ENCODE peak calls at places on chromosomes 11 and 22, in ten cellular contexts. M is prostate gland, D is H1, Y is upper lobe of left lung, X is HepG2, F is breast epithelium, I is sigmoid colon, S is endothelial cell of umbilical vein, L is transverse colon, O is HCT116. W is an unnamed sample.

GRCh38 chr11:66112640-66113098 is 42.6 kb downstream of the PACS1 start:
- DNase-seq in I (no peak), F (no peak), S (peak; percentile 87), O (no peak), X (no peak), Y (no peak), M (no peak), L (peak; percentile 34), D (no peak), W (no peak)

GRCh38 chr11:62694455-62695167 is 5.3 kb upstream of the LRRN4CL start:
- DNase-seq in I (peak; percentile 91), O (peak; percentile 72), X (peak; percentile 70), D (peak; percentile 87), Y (no peak), M (peak; percentile 75), S (peak; percentile 68), F (peak; percentile 66), L (peak; percentile 85), W (peak; percentile 46)

GRCh38 chr11:34656062-34656720 is 35.3 kb downstream of the EHF start:
- DNase-seq in Y (no peak), D (no peak), O (no peak), S (no peak), F (no peak), X (peak; percentile 96), M (no peak), I (no peak), L (no peak), W (no peak)

GRCh38 chr11:128180446-128181089 is 406.8 kb downstream of the ETS1 start:
- DNase-seq in L (no peak), M (no peak), I (no peak), F (no peak), S (peak; percentile 93), O (no peak), D (no peak), X (no peak), Y (no peak), W (peak; percentile 53)

GRCh38 chr22:49887074-49887471 is 31.2 kb downstream of the ALG12 start:
- DNase-seq in O (no peak), L (no peak), X (no peak), Y (no peak), F (no peak), S (no peak), I (no peak), M (no peak), D (no peak), W (no peak)

GRCh38 chr11:79052539-79052938 is 388.3 kb downstream of the TENM4 start:
- DNase-seq in I (no peak), F (no peak), Y (no peak), M (no peak), D (no peak), S (peak; percentile 28), O (no peak), X (no peak), L (no peak), W (no peak)

GRCh38 chr11:33895752-33896137 is 3.9 kb upstream of the LMO2 start:
- DNase-seq in O (no peak), D (no peak), I (no peak), X (no peak), F (no peak), S (no peak), M (peak; percentile 43), Y (no peak), L (no peak), W (no peak)

GRCh38 chr11:65114538-65115171 is 2.8 kb downstream of the ZNHIT2 start:
- DNase-seq in L (no peak), I (peak; percentile 62), D (no peak), S (no peak), M (no peak), X (no peak), F (no peak), O (no peak), Y (no peak), W (no peak)

GRCh38 chr11:122104381-122104780 is 11.6 kb downstream of the BLID start:
- DNase-seq in F (no peak), O (no peak), Y (no peak), I (no peak), D (no peak), L (no peak), M (no peak), X (no peak), S (no peak), W (no peak)

GRCh38 chr11:12716816-12717215 is 42.6 kb downstream of the TEAD1 start:
- DNase-seq in M (no peak), S (no peak), X (no peak), Y (no peak), F (no peak), L (no peak), O (no peak), I (no peak), D (no peak), W (no peak)

GRCh38 chr22:32590556-32590955 is 115.9 kb downstream of the FBXO7 start:
- DNase-seq in D (no peak), M (no peak), O (no peak), Y (no peak), L (no peak), F (no peak), I (no peak), X (no peak), S (no peak), W (no peak)

DNA sequence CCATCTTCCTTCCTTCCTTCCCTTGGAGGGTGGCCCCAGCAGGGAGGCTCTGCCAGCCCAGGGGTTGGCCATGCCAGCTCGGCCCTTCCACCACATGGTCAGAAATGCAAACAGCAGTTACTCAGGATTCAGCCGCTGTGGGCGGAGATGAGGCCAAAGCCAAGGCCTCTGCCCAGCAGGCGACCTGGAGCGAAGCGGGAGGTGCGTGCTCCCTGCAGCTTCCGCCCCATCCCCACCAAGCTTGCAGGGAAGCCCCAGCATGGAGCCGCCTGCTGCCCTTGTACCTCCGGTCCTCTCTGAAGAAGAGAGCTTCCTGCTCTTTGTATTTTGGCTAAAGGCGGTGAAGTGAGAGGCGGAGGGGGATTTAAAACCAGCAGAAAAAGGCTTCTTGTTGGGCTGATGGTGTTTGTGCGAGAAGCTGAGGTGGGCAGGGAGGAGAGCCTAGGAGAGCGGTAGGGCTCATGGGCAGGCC is 50.4 kb downstream of the ANO1 start:
- DNase-seq in M (peak; percentile 40), S (peak; percentile 52), Y (peak; percentile 57), F (peak; percentile 83), I (no peak), O (peak; percentile 41), L (no peak), D (no peak), X (peak; percentile 14), W (no peak)
- TF ChIP-seq CTCF in M (peak; percentile 20), S (peak; percentile 24), Y (no peak), F (peak; percentile 26), I (no peak), O (peak; percentile 41), L (no peak), D (no peak), X (peak; percentile 28), W (no peak)

DNA sequence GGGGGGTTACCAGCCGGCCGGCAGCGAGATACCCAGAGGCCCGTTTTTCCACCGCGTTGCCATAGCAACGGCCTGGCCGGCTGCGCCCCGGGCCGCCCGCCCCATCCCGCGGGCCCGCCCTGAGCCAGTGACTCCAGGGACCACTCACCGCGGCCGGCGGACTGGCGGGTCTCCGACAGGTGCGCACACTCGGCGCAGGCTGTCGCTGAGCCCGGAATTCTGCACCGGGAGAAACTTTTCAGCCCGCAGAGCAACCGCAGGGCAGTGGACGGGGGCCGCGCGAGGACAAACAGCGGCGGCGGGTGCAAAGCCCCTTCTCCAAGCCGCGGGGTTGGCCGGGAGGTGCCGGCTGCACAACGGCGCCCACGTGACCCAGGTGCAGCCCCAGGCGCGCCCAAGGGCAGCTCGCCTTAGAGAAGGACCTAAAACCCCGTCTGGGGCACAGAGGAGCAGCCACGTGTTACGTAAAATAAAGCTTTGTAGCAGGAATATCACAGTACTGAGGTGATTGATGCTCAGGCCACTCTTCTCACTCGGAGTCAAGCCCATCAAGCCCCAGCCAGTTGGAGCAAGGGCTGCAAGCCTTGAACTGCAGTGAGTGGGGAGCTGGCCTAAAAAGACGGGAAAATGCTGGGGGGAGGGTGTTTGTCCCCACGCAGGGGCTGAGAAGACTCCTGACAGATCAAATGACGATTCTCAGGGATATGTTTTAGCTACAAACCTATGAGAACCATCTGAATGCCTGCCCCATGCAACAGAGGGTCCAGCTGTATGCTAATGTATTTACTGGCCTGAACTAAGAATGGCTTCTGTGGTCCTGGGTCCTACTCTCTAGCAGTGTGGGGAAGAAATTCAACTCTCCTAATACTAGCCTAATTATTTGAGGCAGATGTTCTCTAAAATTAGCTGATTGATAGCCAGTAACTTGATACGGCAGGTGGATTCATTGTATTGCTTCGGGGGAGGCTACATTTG is at the start of gene STK33:
- DNase-seq in M (no peak), L (peak; percentile 63), X (peak; percentile 43), S (no peak), D (peak; percentile 88), Y (peak; percentile 91), O (peak; percentile 34), F (no peak), I (peak; percentile 71), W (no peak)
- TF ChIP-seq POLR2AphosphoS5 in M (no peak), L (no peak), X (peak; percentile 28), S (no peak), D (no peak), Y (no peak), O (peak; percentile 66), F (no peak), I (no peak), W (no peak)

DNA sequence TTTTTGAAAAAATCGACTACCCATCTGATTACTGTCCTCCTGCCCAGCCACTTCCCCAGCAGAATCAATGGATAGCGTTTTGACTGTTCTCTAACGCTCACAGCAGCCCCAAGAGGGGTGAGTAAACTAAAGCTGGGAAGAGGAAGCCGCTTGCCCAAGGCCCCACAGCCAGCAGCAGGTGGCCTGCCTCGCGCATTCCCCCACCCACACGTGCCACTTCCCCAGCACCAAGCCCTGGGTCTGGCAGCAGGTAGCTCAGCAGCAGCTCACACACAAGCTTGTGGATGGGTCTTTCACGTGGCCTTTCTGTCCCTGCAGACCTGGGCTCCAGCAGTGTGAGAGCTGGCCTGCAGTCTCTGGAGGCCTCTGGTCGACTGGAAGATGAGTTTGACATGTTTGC is 34.3 kb downstream of the TOM1 start:
- DNase-seq in S (no peak), M (no peak), O (no peak), Y (no peak), F (no peak), I (no peak), X (no peak), D (no peak), L (no peak), W (no peak)
- H3K4me1 ChIP-seq in S (peaks cover 15% of the 10 kb centered on the region), M (no peaks in the 10 kb centered on the region), O (no peaks in the 10 kb centered on the region), Y (peaks cover 17% of the 10 kb centered on the region), F (no peaks in the 10 kb centered on the region), I (peaks cover 10% of the 10 kb centered on the region), X (peaks cover 30% of the 10 kb centered on the region), D (no peaks in the 10 kb centered on the region), L (peaks cover 5% of the 10 kb centered on the region), W (no peaks in the 10 kb centered on the region)

DNA sequence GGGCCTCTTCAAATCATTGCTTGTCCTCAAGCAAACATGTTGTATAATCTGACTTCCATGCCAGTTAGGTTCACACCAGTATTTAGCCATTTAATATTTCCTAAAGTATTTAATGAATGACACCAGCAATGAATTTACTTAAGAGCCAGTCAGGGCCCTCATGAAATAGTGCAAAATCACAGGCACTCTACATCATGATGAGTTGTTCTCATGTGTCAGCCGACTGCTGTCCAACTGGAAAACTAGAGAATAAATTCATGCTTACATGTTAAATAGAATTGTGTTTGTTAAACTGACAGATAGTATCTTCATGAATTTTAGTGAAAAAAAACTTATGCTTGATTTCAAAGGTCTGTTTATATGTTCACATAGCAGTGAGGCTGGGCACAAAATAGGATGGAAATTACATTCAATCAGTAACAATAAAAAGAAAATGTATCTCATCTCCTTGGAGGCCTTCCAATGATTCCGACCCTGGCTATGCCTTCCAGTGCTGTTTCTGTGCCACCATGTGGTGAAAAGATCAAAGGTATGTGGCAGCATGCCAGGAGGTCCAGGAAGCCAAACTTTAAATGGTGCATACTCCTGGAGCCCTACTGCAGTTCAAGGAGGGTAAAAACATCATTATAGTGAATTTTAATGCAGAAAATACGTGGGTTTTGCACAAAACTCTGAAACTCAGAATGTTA is 45.2 kb downstream of the CTSC start:
- DNase-seq in X (peak; percentile 6), I (no peak), Y (no peak), D (no peak), O (peak; percentile 2), L (peak; percentile 58), M (no peak), S (peak; percentile 57), F (no peak), W (no peak)
- TF ChIP-seq CTCF in X (no peak), I (no peak), Y (no peak), D (no peak), O (no peak), L (no peak), M (no peak), S (no peak), F (no peak), W (no peak)

W was measured in Panc1.